ENCODE peak calls at places on chromosomes 3 and 15, in eight cellular contexts. J is LoVo; G is transverse colon; O is HEK293T; C is caudate nucleus; R is T-helper 2 cell; N is AG09309; Q is activated naive CD4-positive, alpha-beta T cell. H is an unnamed sample.

GRCh38 chr3:25292604-25293003 is 135.5 kb upstream of the RARB start:
- DNase-seq in N (no peak), Q (no peak), C (no peak), R (no peak), O (no peak), J (no peak), G (no peak), H (no peak)

GRCh38 chr3:109355625-109356441 is 18.5 kb upstream of the DPPA4 start:
- DNase-seq in Q (no peak), J (no peak), G (no peak), R (no peak), N (no peak), C (no peak), O (no peak), H (no peak)

GRCh38 chr3:155664922-155665695 is 79.8 kb downstream of the PLCH1 start:
- DNase-seq in J (peak), N (peak), Q (no peak), G (peak), R (no peak), C (no peak), O (no peak), H (peak)

GRCh38 chr15:56557415-56557814 is 92.5 kb upstream of the MNS1 start:
- DNase-seq in G (no peak), Q (no peak), O (no peak), N (no peak), J (no peak), R (no peak), C (no peak), H (no peak)

GRCh38 chr3:15330031-15330596 is 2.3 kb downstream of the SH3BP5 start:
- DNase-seq in J (no peak), R (no peak), N (peak), O (peak), Q (no peak), C (no peak), G (peak), H (peak)

GRCh38 chr3:39216176-39216790 is 23.9 kb upstream of the XIRP1 start:
- DNase-seq in J (no peak), N (no peak), G (peak), C (no peak), R (no peak), Q (no peak), O (no peak), H (no peak)

GRCh38 chr3:140298569-140299070 is 363.6 kb downstream of the CLSTN2 start:
- DNase-seq in C (no peak), G (no peak), Q (no peak), N (no peak), R (no peak), O (no peak), J (no peak), H (no peak)

GRCh38 chr3:198032039-198032438 is 72.0 kb downstream of the LMLN start:
- DNase-seq in Q (no peak), C (no peak), J (no peak), R (no peak), N (no peak), G (no peak), O (no peak), H (no peak)

GRCh38 chr15:67548862-67549651 is 6.6 kb downstream of the MAP2K5 start:
- DNase-seq in C (peak), N (no peak), G (peak), O (peak), Q (no peak), R (no peak), J (no peak), H (no peak)

GRCh38 chr3:133827136-133827535 is 21.5 kb downstream of the SRPRB start:
- DNase-seq in Q (no peak), O (no peak), G (no peak), R (no peak), N (no peak), C (no peak), J (no peak), H (no peak)

GRCh38 chr15:63490345-63491034 is 13.9 kb upstream of the USP3 start:
- DNase-seq in C (no peak), Q (no peak), J (no peak), R (no peak), N (no peak), O (no peak), G (no peak), H (no peak)

GRCh38 chr15:50067254-50067653 is 51.8 kb downstream of the ATP8B4 start:
- DNase-seq in C (no peak), N (no peak), G (no peak), Q (no peak), O (no peak), R (no peak), J (no peak), H (no peak)

GRCh38 chr3:193711523-193711963 is 118.5 kb downstream of the OPA1 start:
- DNase-seq in C (no peak), G (no peak), N (no peak), O (no peak), Q (no peak), R (no peak), J (no peak), H (no peak)

GRCh38 chr3:171606151-171606751 is 146.0 kb upstream of the TNIK start:
- DNase-seq in N (peak), G (no peak), O (no peak), C (no peak), R (no peak), J (no peak), Q (no peak), H (no peak)

GRCh38 chr3:120094776-120095225 is 554 bp upstream of the GSK3B start:
- DNase-seq in O (peak), C (peak), J (peak), R (peak), Q (peak), N (peak), G (peak), H (peak)

GRCh38 chr15:48536681-48537091 is 108.8 kb downstream of the FBN1 start:
- DNase-seq in C (no peak), R (no peak), N (peak), O (no peak), Q (no peak), G (no peak), J (no peak), H (no peak)

GRCh38 chr15:98785796-98786581 is 137.7 kb downstream of the IGF1R start:
- DNase-seq in O (no peak), G (peak), R (no peak), N (no peak), Q (no peak), C (no peak), J (peak), H (no peak)

GRCh38 chr15:95300958-95301357 is 1029.5 kb upstream of the NR2F2 start:
- DNase-seq in C (no peak), N (no peak), O (no peak), R (no peak), Q (no peak), G (no peak), J (no peak), H (no peak)

GRCh38 chr3:109098245-109098644 is 19.7 kb downstream of the MORC1 start:
- DNase-seq in C (no peak), N (no peak), O (peak), Q (no peak), J (no peak), G (peak), R (no peak), H (no peak)

GRCh38 chr3:34200576-34200975 is 402.1 kb downstream of the PDCD6IP start:
- DNase-seq in Q (no peak), N (no peak), J (no peak), R (no peak), C (no peak), O (no peak), G (no peak), H (no peak)

GRCh38 chr3:37993811-37994638 is 3.4 kb downstream of the VILL start:
- DNase-seq in O (peak), C (peak), G (peak), J (no peak), Q (peak), N (no peak), R (peak), H (peak)

GRCh38 chr3:20843037-20843436 is 657.0 kb upstream of the SGO1 start:
- DNase-seq in Q (no peak), R (no peak), N (no peak), O (no peak), G (no peak), C (no peak), J (no peak), H (no peak)

GRCh38 chr3:31449318-31449717 is 83.4 kb upstream of the STT3B start:
- DNase-seq in G (no peak), N (no peak), J (no peak), O (no peak), Q (no peak), R (no peak), C (no peak), H (no peak)

GRCh38 chr3:75089831-75090230 is 475.4 kb upstream of the CNTN3 start:
- DNase-seq in R (no peak), J (no peak), N (no peak), G (no peak), Q (no peak), C (no peak), O (no peak), H (no peak)

GRCh38 chr3:139670196-139670595 is 7.6 kb downstream of the NMNAT3 start:
- DNase-seq in O (no peak), J (no peak), N (no peak), Q (no peak), G (no peak), C (no peak), R (no peak), H (no peak)

GRCh38 chr3:192940129-192940528 is 22.5 kb upstream of the MB21D2 start:
- DNase-seq in O (no peak), C (no peak), N (no peak), J (no peak), G (no peak), Q (no peak), R (no peak), H (no peak)

GRCh38 chr3:138187296-138188012 is at the start of gene ARMC8:
- DNase-seq in O (peak), Q (no peak), J (peak), C (peak), N (no peak), G (peak), R (no peak), H (no peak)

GRCh38 chr15:88995449-88995848 is 82.3 kb upstream of the MFGE8 start:
- DNase-seq in N (no peak), R (no peak), O (no peak), J (no peak), G (no peak), Q (no peak), C (no peak), H (no peak)

GRCh38 chr3:30305021-30305420 is 301.4 kb upstream of the TGFBR2 start:
- DNase-seq in Q (no peak), G (no peak), O (no peak), R (no peak), C (no peak), N (no peak), J (no peak), H (no peak)

GRCh38 chr3:187209501-187209900 is 12.2 kb downstream of the RTP1 start:
- DNase-seq in Q (no peak), C (no peak), O (no peak), G (no peak), R (no peak), J (no peak), N (peak), H (peak)

GRCh38 chr15:84142888-84143337 is 92.7 kb upstream of the GOLGA6L4 start:
- DNase-seq in N (peak), Q (peak), C (peak), O (peak), G (peak), J (peak), R (peak), H (peak)

GRCh38 chr3:171591059-171591458 is 130.9 kb upstream of the TNIK start:
- DNase-seq in O (no peak), Q (no peak), G (no peak), R (no peak), C (no peak), N (no peak), J (no peak), H (no peak)

GRCh38 chr3:156602424-156602823 is 47.5 kb upstream of the SSR3 start:
- DNase-seq in R (no peak), N (no peak), C (no peak), Q (no peak), J (no peak), G (no peak), O (no peak), H (no peak)

GRCh38 chr15:40857601-40858351 is 13.9 kb downstream of the SPINT1 start:
- DNase-seq in Q (peak), N (no peak), R (peak), G (peak), O (peak), J (peak), C (peak), H (no peak)

GRCh38 chr3:37586280-37586679 is 275.4 kb upstream of the CTDSPL start:
- DNase-seq in O (no peak), G (no peak), N (no peak), R (no peak), J (no peak), Q (no peak), C (no peak), H (no peak)

GRCh38 chr3:159886050-159886449 is 102.6 kb upstream of the IL12A start:
- DNase-seq in Q (no peak), G (no peak), N (no peak), O (no peak), R (no peak), C (no peak), J (no peak), H (no peak)

GRCh38 chr3:188262913-188263683 is 109.1 kb downstream of the LPP start:
- DNase-seq in O (no peak), N (no peak), R (no peak), Q (no peak), G (no peak), J (no peak), C (no peak), H (no peak)

H was measured in AG09319.